ENCODE peak calls at places on chromosomes 13 and 19, in eight cellular contexts. A, U, M, W, G, H, C and B are unnamed samples.

GRCh38 chr19:7216373-7216902 is 77.8 kb downstream of the INSR start:
- DNase-seq in M (no peak), A (no peak), H (no peak), W (no peak), U (no peak), G (no peak), C (no peak), B (no peak)

GRCh38 chr19:10553087-10553667 is 9.5 kb downstream of the ATG4D start:
- DNase-seq in H (no peak), W (no peak), C (no peak), G (no peak), M (no peak), A (no peak), U (no peak), B (no peak)

GRCh38 chr13:109389892-109390345 is 396.5 kb downstream of the IRS2 start:
- DNase-seq in M (no peak), H (peak; percentile 95), A (no peak), C (no peak), G (peak; percentile 66), U (no peak), W (no peak), B (no peak)

GRCh38 chr19:55319786-55320185 is 5.4 kb downstream of the TMEM150B start:
- DNase-seq in G (peak; percentile 79), U (no peak), M (peak; percentile 63), H (peak; percentile 28), A (no peak), W (no peak), C (peak; percentile 42), B (no peak)

GRCh38 chr13:40328091-40328490 is 338.4 kb downstream of the FOXO1 start:
- DNase-seq in G (no peak), H (no peak), A (no peak), C (no peak), M (no peak), U (no peak), W (no peak), B (no peak)

GRCh38 chr19:33208904-33209843 is 15.0 kb downstream of the LRP3 start:
- DNase-seq in M (no peak), H (no peak), C (no peak), W (no peak), U (no peak), A (no peak), G (peak; percentile 27), B (no peak)

GRCh38 chr19:54149021-54149812 is 10.3 kb downstream of the LENG1 start:
- DNase-seq in A (no peak), U (no peak), C (no peak), G (no peak), M (no peak), H (no peak), W (no peak), B (no peak)

GRCh38 chr13:41605319-41606285 is 148.3 kb downstream of the RGCC start:
- DNase-seq in W (no peak), U (no peak), H (no peak), C (no peak), M (no peak), A (no peak), G (no peak), B (no peak)

GRCh38 chr13:95403349-95404140 is 102.3 kb upstream of the ABCC4 start:
- DNase-seq in H (no peak), A (no peak), W (no peak), M (no peak), U (no peak), C (no peak), G (no peak), B (no peak)

GRCh38 chr19:13600091-13600490 is 93.8 kb upstream of the CACNA1A start:
- DNase-seq in A (no peak), M (no peak), G (no peak), W (no peak), U (no peak), H (no peak), C (no peak), B (no peak)

GRCh38 chr19:7926021-7926726 is at the start of gene CTXN1:
- DNase-seq in W (no peak), C (no peak), G (peak; percentile 63), U (no peak), M (peak; percentile 87), A (peak; percentile 81), H (peak; percentile 54), B (peak; percentile 77)

GRCh38 chr13:109204657-109205056 is 575.2 kb downstream of the MYO16 start:
- DNase-seq in C (no peak), A (no peak), G (no peak), H (no peak), W (no peak), U (no peak), M (no peak), B (no peak)

GRCh38 chr13:51502206-51502651 is 49.4 kb upstream of the INTS6 start:
- DNase-seq in G (no peak), C (no peak), A (no peak), U (no peak), H (no peak), M (no peak), W (no peak), B (no peak)

DNA sequence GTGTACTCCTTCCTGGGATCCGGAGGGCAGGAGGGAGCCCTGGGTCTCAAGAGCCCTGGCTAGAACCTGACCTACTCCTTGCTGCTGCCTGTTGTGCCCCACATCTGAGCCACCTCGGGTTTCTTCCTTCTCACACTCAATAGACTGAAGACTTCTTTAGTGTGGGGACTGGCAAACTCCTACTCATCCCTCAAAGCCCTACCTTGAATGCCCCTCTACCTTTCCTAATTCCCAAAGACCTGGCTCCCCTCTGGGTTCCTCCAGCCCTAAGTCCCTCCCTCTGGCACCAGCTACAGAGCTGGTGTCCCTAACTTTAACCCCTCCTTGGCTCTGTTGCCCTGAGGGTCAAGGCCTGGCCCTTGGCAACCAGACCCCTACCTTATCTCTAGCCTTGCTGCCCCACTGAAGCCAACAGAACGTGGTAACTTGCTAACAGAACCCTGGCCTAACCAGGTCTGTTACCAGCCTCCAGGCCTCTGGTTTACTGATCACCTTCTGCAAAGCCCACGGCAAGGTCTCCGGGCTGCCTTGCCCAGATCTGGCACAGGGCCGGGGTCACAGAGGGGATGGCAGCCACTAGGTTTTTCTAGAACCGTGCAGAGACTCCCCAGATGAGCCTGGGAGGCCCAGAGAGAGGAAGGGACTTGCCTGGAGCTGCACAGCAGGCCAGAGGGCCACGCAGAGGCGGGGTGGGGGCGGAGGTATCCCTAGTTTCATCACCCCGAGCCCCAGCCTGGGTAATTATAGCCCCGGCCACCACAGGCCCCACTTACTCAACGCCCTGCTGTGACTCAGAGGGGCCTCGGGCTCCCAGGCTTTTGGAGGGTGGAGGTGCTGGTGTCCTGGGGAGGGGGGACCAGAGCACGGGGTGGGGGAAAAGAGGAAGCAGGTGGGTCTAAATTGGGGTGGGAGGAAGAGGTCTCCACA is 15.3 kb downstream of the ZBTB7A start:
- DNase-seq in U (no peak), W (no peak), C (peak; percentile 31), M (no peak), A (peak; percentile 62), G (peak; percentile 54), H (peak; percentile 63), B (no peak)
- H3K4me3 ChIP-seq in U (no peak overlapping the region), W (no peak overlapping the region), C (no peak overlapping the region), M (no peak overlapping the region), A (peak overlapping the region; percentile 11), G (no peak overlapping the region), H (no peak overlapping the region), B (no peak overlapping the region)

GRCh38 chr13:89883893-89884448 is 1463.5 kb upstream of the MIR17HG start:
- DNase-seq in U (no peak), G (no peak), H (no peak), M (no peak), C (no peak), W (no peak), A (no peak), B (no peak)
- H3K4me3 ChIP-seq in U (no peak overlapping the region), G (no peak overlapping the region), H (no peak overlapping the region), M (no peak overlapping the region), C (no peak overlapping the region), W (no peak overlapping the region), A (no peak overlapping the region), B (no peak overlapping the region)

GRCh38 chr19:37583340-37583739 is 11.3 kb downstream of the ZNF571 start:
- DNase-seq in G (no peak), W (no peak), M (no peak), A (no peak), H (no peak), C (no peak), U (no peak), B (peak; percentile 18)
- H3K4me3 ChIP-seq in G (no peak overlapping the region), W (no peak overlapping the region), M (no peak overlapping the region), A (no peak overlapping the region), H (no peak overlapping the region), C (no peak overlapping the region), U (no peak overlapping the region), B (no peak overlapping the region)

GRCh38 chr19:16033721-16034120 is 42.6 kb upstream of the TPM4 start:
- DNase-seq in U (no peak), M (no peak), W (no peak), A (no peak), H (no peak), C (no peak), G (no peak), B (no peak)

GRCh38 chr19:16033136-16033530 is 43.2 kb upstream of the TPM4 start:
- DNase-seq in C (no peak), G (no peak), U (no peak), H (no peak), A (no peak), W (no peak), M (no peak), B (no peak)

GRCh38 chr19:16032509-16033135 is 43.7 kb upstream of the TPM4 start:
- DNase-seq in M (no peak), W (no peak), A (no peak), C (no peak), H (no peak), U (no peak), G (no peak), B (no peak)

GRCh38 chr19:16031872-16032200 is 44.5 kb upstream of the TPM4 start:
- DNase-seq in G (no peak), W (no peak), A (no peak), M (no peak), C (no peak), H (no peak), U (no peak), B (no peak)

DNA sequence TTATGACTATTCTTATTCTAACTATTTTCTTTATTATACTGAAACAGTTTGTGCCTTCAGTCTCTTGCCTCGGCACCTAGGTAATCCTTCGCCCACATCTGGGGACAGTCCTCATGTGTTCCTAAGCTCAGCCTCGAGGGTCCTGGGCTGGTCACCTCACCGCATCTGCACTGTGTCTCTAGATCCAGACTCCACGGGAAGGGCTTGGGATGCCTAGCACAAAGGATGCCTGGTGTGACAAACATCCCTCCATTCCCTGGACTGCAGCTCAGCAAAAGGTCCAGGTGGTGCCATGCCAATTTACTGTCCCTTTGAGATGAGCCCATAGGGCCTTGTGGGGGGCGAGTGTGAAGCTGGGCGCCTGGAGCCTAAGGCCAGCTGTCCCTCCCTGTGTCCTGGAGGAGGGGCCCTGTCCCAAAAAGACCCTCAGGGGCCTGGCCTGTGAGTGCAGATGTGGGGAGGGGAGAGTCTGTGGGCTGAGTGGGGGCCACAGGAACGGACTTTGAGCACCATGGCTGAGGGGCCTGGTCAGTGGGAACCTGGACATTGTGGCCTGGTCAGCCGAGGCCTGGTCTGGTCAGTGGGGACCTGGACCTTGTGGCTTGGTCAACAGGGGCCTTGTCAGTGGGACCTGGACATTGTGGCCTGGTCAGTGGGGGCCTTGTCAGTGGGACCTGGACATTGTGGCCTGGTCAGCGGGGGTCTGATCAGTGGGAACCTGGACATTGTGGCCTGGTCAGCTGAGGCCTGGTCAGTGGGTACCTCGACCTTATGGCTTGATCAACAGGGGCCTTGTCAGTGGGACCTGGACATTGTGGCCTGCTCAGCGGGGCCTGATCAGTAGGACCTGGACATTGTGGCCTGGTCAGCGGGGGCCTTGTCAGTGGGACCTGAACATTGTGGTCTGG is 45.1 kb upstream of the TPM4 start:
- DNase-seq in G (no peak), W (no peak), H (no peak), M (no peak), U (no peak), A (no peak), C (no peak), B (no peak)
- H3K4me3 ChIP-seq in G (no peak overlapping the region), W (no peak overlapping the region), H (no peak overlapping the region), M (no peak overlapping the region), U (no peak overlapping the region), A (no peak overlapping the region), C (no peak overlapping the region), B (no peak overlapping the region)